ENCODE peak calls at places on chromosomes 12 and 14, in ten cellular contexts. D is AG04450; L is SK-N-MC; Z is hepatocyte; H is CD8-positive, alpha-beta T cell; C is neural progenitor cell; N is left ventricle myocardium inferior; K is lung; R is CD4-positive, CD25-positive, alpha-beta regulatory T cell; U is coronary artery. P is an unnamed sample.

GRCh38 chr12:88057994-88058718 is 29.0 kb upstream of the C12orf50 start:
- DNase-seq in D (no peak), L (no peak), Z (no peak), H (no peak), C (no peak), N (peak; percentile 42), K (no peak), R (no peak), U (no peak), P (no peak)

GRCh38 chr12:42564540-42564939 is 25.0 kb downstream of the PRICKLE1 start:
- DNase-seq in D (peak; percentile 46), L (no peak), Z (no peak), H (no peak), C (no peak), N (no peak), K (no peak), R (no peak), U (no peak), P (no peak)

GRCh38 chr14:32372154-32372553 is 43.1 kb downstream of the AKAP6 start:
- DNase-seq in D (peak; percentile 87), L (no peak), Z (no peak), H (no peak), C (no peak), N (no peak), K (no peak), R (no peak), U (no peak), P (no peak)

GRCh38 chr12:117045998-117046374 is 53.2 kb downstream of the TESC start:
- DNase-seq in D (no peak), L (no peak), Z (peak; percentile 61), H (no peak), C (peak; percentile 70), N (no peak), K (no peak), R (no peak), U (no peak), P (no peak)

GRCh38 chr14:104680056-104680805 is 9.2 kb upstream of the INF2 start:
- DNase-seq in D (no peak), L (no peak), Z (peak; percentile 80), H (no peak), C (no peak), N (peak; percentile 23), K (no peak), R (no peak), U (peak; percentile 87), P (peak; percentile 78)

GRCh38 chr12:38547586-38547985 is 231.0 kb downstream of the ALG10B start:
- DNase-seq in D (no peak), L (no peak), Z (no peak), H (no peak), C (no peak), N (no peak), K (no peak), R (no peak), U (no peak), P (no peak)

GRCh38 chr12:14961466-14962155 is at the start of gene ARHGDIB:
- DNase-seq in D (no peak), L (peak; percentile 81), Z (no peak), H (peak; percentile 60), C (no peak), N (peak; percentile 32), K (peak; percentile 34), R (peak; percentile 93), U (no peak), P (peak; percentile 73)

GRCh38 chr12:48414046-48414445 is 58.3 kb upstream of the ANP32D start:
- DNase-seq in D (no peak), L (no peak), Z (no peak), H (no peak), C (no peak), N (no peak), K (no peak), R (no peak), U (no peak), P (no peak)

GRCh38 chr12:59041241-59042121 is 121.2 kb upstream of the LRIG3 start:
- DNase-seq in D (peak; percentile 78), L (no peak), Z (peak; percentile 28), H (no peak), C (no peak), N (no peak), K (no peak), R (no peak), U (no peak), P (no peak)

GRCh38 chr14:52802597-52802996 is 11.2 kb upstream of the GNPNAT1 start:
- DNase-seq in D (peak; percentile 34), L (no peak), Z (no peak), H (no peak), C (no peak), N (no peak), K (no peak), R (no peak), U (no peak), P (no peak)

GRCh38 chr12:10501031-10501430 is 4.7 kb upstream of the EIF2S3B start:
- DNase-seq in D (no peak), L (no peak), Z (no peak), H (no peak), C (no peak), N (no peak), K (no peak), R (no peak), U (no peak), P (no peak)

GRCh38 chr12:100356646-100357223 is at the start of gene SLC17A8:
- DNase-seq in D (no peak), L (no peak), Z (peak; percentile 17), H (no peak), C (peak; percentile 77), N (no peak), K (no peak), R (no peak), U (no peak), P (no peak)

GRCh38 chr12:11731455-11731854 is 82.0 kb downstream of the ETV6 start:
- DNase-seq in D (no peak), L (no peak), Z (no peak), H (no peak), C (no peak), N (no peak), K (no peak), R (no peak), U (no peak), P (no peak)

GRCh38 chr14:89349196-89350008 is 67.6 kb downstream of the FOXN3 start:
- DNase-seq in D (no peak), L (no peak), Z (peak; percentile 59), H (no peak), C (peak; percentile 90), N (no peak), K (no peak), R (no peak), U (no peak), P (peak; percentile 83)

GRCh38 chr12:6231359-6232268 is 31.4 kb downstream of the CD9 start:
- DNase-seq in D (no peak), L (no peak), Z (no peak), H (no peak), C (no peak), N (no peak), K (no peak), R (no peak), U (no peak), P (peak; percentile 55)

GRCh38 chr12:54220092-54220557 is 31.3 kb upstream of the SMUG1 start:
- DNase-seq in D (peak; percentile 53), L (peak; percentile 58), Z (peak; percentile 81), H (peak; percentile 44), C (peak; percentile 78), N (peak; percentile 61), K (no peak), R (peak; percentile 55), U (no peak), P (peak; percentile 56)

GRCh38 chr12:102879144-102879763 is 37.8 kb downstream of the PAH start:
- DNase-seq in D (no peak), L (peak; percentile 72), Z (peak; percentile 82), H (no peak), C (peak; percentile 86), N (peak; percentile 22), K (no peak), R (no peak), U (no peak), P (peak; percentile 2)

GRCh38 chr14:65072937-65073336 is 29.4 kb downstream of the MAX start:
- DNase-seq in D (no peak), L (no peak), Z (peak; percentile 31), H (no peak), C (no peak), N (no peak), K (no peak), R (no peak), U (no peak), P (peak; percentile 74)
- H3K27ac ChIP-seq in D (no peak overlapping the region), L (peak overlapping the region; percentile 14), Z (peak overlapping the region; percentile 92), H (no peak overlapping the region), C (no peak overlapping the region), N (peak overlapping the region; percentile 84), K (peak overlapping the region; percentile 83), R (no peak overlapping the region), U (no peak overlapping the region), P (peak overlapping the region; percentile 50)

GRCh38 chr14:76826122-76826521 is at the start of gene LRRC74A:
- DNase-seq in D (no peak), L (no peak), Z (no peak), H (no peak), C (no peak), N (no peak), K (no peak), R (no peak), U (no peak), P (no peak)

GRCh38 chr14:76829016-76829365 is 2.8 kb downstream of the LRRC74A start:
- DNase-seq in D (no peak), L (no peak), Z (no peak), H (no peak), C (no peak), N (peak; percentile 33), K (no peak), R (no peak), U (no peak), P (no peak)

GRCh38 chr14:76828339-76829015 is 2.3 kb downstream of the LRRC74A start:
- DNase-seq in D (no peak), L (no peak), Z (no peak), H (no peak), C (no peak), N (no peak), K (no peak), R (no peak), U (no peak), P (no peak)

GRCh38 chr14:76829650-76830421 is 3.6 kb downstream of the LRRC74A start:
- DNase-seq in D (no peak), L (no peak), Z (no peak), H (no peak), C (peak; percentile 59), N (peak; percentile 86), K (no peak), R (no peak), U (no peak), P (no peak)

GRCh38 chr14:76827696-76828301 is 1.6 kb downstream of the LRRC74A start:
- DNase-seq in D (no peak), L (no peak), Z (no peak), H (no peak), C (no peak), N (peak; percentile 64), K (no peak), R (no peak), U (no peak), P (no peak)
- H3K4me3 ChIP-seq in D (peak overlapping the region; percentile 31), L (no peak overlapping the region), Z (no peak overlapping the region), H (no peak overlapping the region), C (no peak overlapping the region), N (peak overlapping the region; percentile 57), K (no peak overlapping the region), R (no peak overlapping the region), U (peak overlapping the region; percentile 66), P (no peak overlapping the region)

GRCh38 chr14:55138091-55138490 is 9.0 kb downstream of the LGALS3 start:
- DNase-seq in D (no peak), L (no peak), Z (no peak), H (no peak), C (peak; percentile 26), N (no peak), K (no peak), R (no peak), U (no peak), P (no peak)
- H3K27ac ChIP-seq in D (no peak overlapping the region), L (no peak overlapping the region), Z (no peak overlapping the region), H (no peak overlapping the region), C (no peak overlapping the region), N (peak overlapping the region; percentile 86), K (peak overlapping the region; percentile 78), R (no peak overlapping the region), U (peak overlapping the region; percentile 44), P (no peak overlapping the region)

GRCh38 chr12:32483499-32483898 is 84.1 kb downstream of the FGD4 start:
- DNase-seq in D (no peak), L (no peak), Z (no peak), H (no peak), C (no peak), N (no peak), K (no peak), R (no peak), U (no peak), P (no peak)
- H3K4me3 ChIP-seq in D (no peak overlapping the region), L (no peak overlapping the region), Z (no peak overlapping the region), H (no peak overlapping the region), C (no peak overlapping the region), N (no peak overlapping the region), K (no peak overlapping the region), R (no peak overlapping the region), U (no peak overlapping the region), P (no peak overlapping the region)